ENCODE peak calls at places on chromosomes 6 and 20, in five cellular contexts. K is AG08396, P is H7, I is RKO, F is keratinocyte. D is an unnamed sample.

GRCh38 chr6:21496749-21497148 is 96.8 kb upstream of the SOX4 start:
- DNase-seq in P (no peak), F (no peak), I (no peak), K (no peak), D (no peak)

GRCh38 chr6:71404967-71405278 is 116.3 kb downstream of the OGFRL1 start:
- DNase-seq in K (no peak), P (no peak), I (no peak), F (no peak), D (no peak)

GRCh38 chr6:42260972-42261371 is 43.3 kb upstream of the MRPS10 start:
- DNase-seq in I (no peak), K (peak; percentile 59), P (peak; percentile 96), F (no peak), D (peak; percentile 24)

GRCh38 chr6:93721386-93722048 is 302.2 kb upstream of the EPHA7 start:
- DNase-seq in K (no peak), F (no peak), P (peak; percentile 33), I (peak; percentile 45), D (peak; percentile 65)

GRCh38 chr20:47506850-47507249 is 5.2 kb downstream of the NCOA3 start:
- DNase-seq in I (no peak), P (no peak), F (no peak), K (no peak), D (no peak)

GRCh38 chr6:44058617-44059358 is 68.5 kb downstream of the MRPL14 start:
- DNase-seq in K (peak; percentile 89), I (peak; percentile 90), P (no peak), F (peak; percentile 95), D (peak; percentile 95)

GRCh38 chr6:10837692-10837996 is 695 bp downstream of the MAK start:
- DNase-seq in I (peak; percentile 6), K (peak; percentile 30), F (no peak), P (peak; percentile 73), D (no peak)

GRCh38 chr6:15608406-15608805 is 54.4 kb downstream of the DTNBP1 start:
- DNase-seq in I (peak; percentile 49), K (peak; percentile 55), P (no peak), F (peak; percentile 42), D (peak; percentile 70)

GRCh38 chr6:130020106-130020851 is 1.9 kb downstream of the L3MBTL3 start:
- DNase-seq in K (peak; percentile 44), P (peak; percentile 75), I (no peak), F (no peak), D (peak; percentile 31)

GRCh38 chr6:25670793-25671513 is 18.9 kb downstream of the SCGN start:
- DNase-seq in F (no peak), I (peak; percentile 42), K (no peak), P (peak; percentile 26), D (peak; percentile 6)

GRCh38 chr6:150929403-150929802 is 63.9 kb downstream of the MTHFD1L start:
- DNase-seq in F (no peak), K (no peak), I (no peak), P (no peak), D (no peak)

GRCh38 chr20:62840244-62841197 is 21.1 kb downstream of the TCFL5 start:
- DNase-seq in K (no peak), I (no peak), F (no peak), P (peak; percentile 57), D (no peak)

D was measured in myocyte.